ENCODE peak calls at places on chromosomes 13 and 19, in seven cellular contexts. One of them, this sample, is unnamed.
A peak's percentile ranks its signal among the peaks of the same experiment; 100 is the strongest.

GRCh38 chr13:94479559-94480095 is at the start of gene DCT:
- DNase-seq in progenitor cell of endocrine pancreas: no peak
- DNase-seq in CD4-positive, alpha-beta T cell: no peak
- DNase-seq in PC-9: no peak
- DNase-seq in GM10248: no peak
- DNase-seq in HFF-Myc: no peak
- DNase-seq in HCT116: no peak
- DNase-seq in this sample: no peak

GRCh38 chr13:32737111-32737571 is 150.9 kb downstream of the PDS5B start:
- DNase-seq in progenitor cell of endocrine pancreas: no peak
- DNase-seq in CD4-positive, alpha-beta T cell: no peak
- DNase-seq in PC-9: no peak
- DNase-seq in GM10248: peak; percentile 26
- DNase-seq in HFF-Myc: no peak
- DNase-seq in HCT116: no peak
- DNase-seq in this sample: peak; percentile 29

GRCh38 chr19:45322311-45322710 is 364 bp downstream of the CKM start:
- DNase-seq in progenitor cell of endocrine pancreas: no peak
- DNase-seq in CD4-positive, alpha-beta T cell: no peak
- DNase-seq in PC-9: no peak
- DNase-seq in GM10248: no peak
- DNase-seq in HFF-Myc: no peak
- DNase-seq in HCT116: no peak
- DNase-seq in this sample: no peak

GRCh38 chr19:6473652-6474051 is 7.9 kb downstream of the DENND1C start:
- DNase-seq in progenitor cell of endocrine pancreas: no peak
- DNase-seq in CD4-positive, alpha-beta T cell: no peak
- DNase-seq in PC-9: peak; percentile 43
- DNase-seq in GM10248: no peak
- DNase-seq in HFF-Myc: no peak
- DNase-seq in HCT116: no peak
- DNase-seq in this sample: no peak

GRCh38 chr13:80508031-80508430 is 167.1 kb upstream of the SPRY2 start:
- DNase-seq in progenitor cell of endocrine pancreas: no peak
- DNase-seq in CD4-positive, alpha-beta T cell: no peak
- DNase-seq in PC-9: no peak
- DNase-seq in GM10248: no peak
- DNase-seq in HFF-Myc: no peak
- DNase-seq in HCT116: no peak
- DNase-seq in this sample: no peak

GRCh38 chr19:35363711-35364425 is 5.6 kb downstream of the FFAR3 start:
- DNase-seq in progenitor cell of endocrine pancreas: no peak
- DNase-seq in CD4-positive, alpha-beta T cell: no peak
- DNase-seq in PC-9: no peak
- DNase-seq in GM10248: no peak
- DNase-seq in HFF-Myc: no peak
- DNase-seq in HCT116: no peak
- DNase-seq in this sample: no peak

GRCh38 chr19:55877211-55877610 is 40.9 kb downstream of the NLRP4 start:
- DNase-seq in progenitor cell of endocrine pancreas: no peak
- DNase-seq in CD4-positive, alpha-beta T cell: no peak
- DNase-seq in PC-9: no peak
- DNase-seq in GM10248: no peak
- DNase-seq in HFF-Myc: no peak
- DNase-seq in HCT116: no peak
- DNase-seq in this sample: no peak

GRCh38 chr19:52942371-52943133 is 19.3 kb upstream of the ZNF888 start:
- DNase-seq in progenitor cell of endocrine pancreas: peak; percentile 93
- DNase-seq in CD4-positive, alpha-beta T cell: peak; percentile 94
- DNase-seq in PC-9: peak; percentile 81
- DNase-seq in GM10248: peak; percentile 96
- DNase-seq in HFF-Myc: no peak
- DNase-seq in HCT116: peak; percentile 59
- DNase-seq in this sample: peak; percentile 94

GRCh38 chr13:44191504-44192171 is 182.0 kb upstream of the SERP2 start:
- DNase-seq in progenitor cell of endocrine pancreas: no peak
- DNase-seq in CD4-positive, alpha-beta T cell: peak; percentile 16
- DNase-seq in PC-9: no peak
- DNase-seq in GM10248: no peak
- DNase-seq in HFF-Myc: peak; percentile 83
- DNase-seq in HCT116: peak; percentile 81
- DNase-seq in this sample: peak; percentile 19

GRCh38 chr13:86562876-86563275 is 763.7 kb upstream of the SLITRK6 start:
- DNase-seq in progenitor cell of endocrine pancreas: no peak
- DNase-seq in CD4-positive, alpha-beta T cell: no peak
- DNase-seq in PC-9: no peak
- DNase-seq in GM10248: no peak
- DNase-seq in HFF-Myc: no peak
- DNase-seq in HCT116: no peak
- DNase-seq in this sample: no peak

GRCh38 chr13:30698023-30698422 is 37.3 kb upstream of the ALOX5AP start:
- DNase-seq in progenitor cell of endocrine pancreas: no peak
- DNase-seq in CD4-positive, alpha-beta T cell: no peak
- DNase-seq in PC-9: no peak
- DNase-seq in GM10248: no peak
- DNase-seq in HFF-Myc: no peak
- DNase-seq in HCT116: no peak
- DNase-seq in this sample: no peak

GRCh38 chr19:14763497-14764145 is 14.7 kb downstream of the ADGRE2 start:
- DNase-seq in progenitor cell of endocrine pancreas: no peak
- DNase-seq in CD4-positive, alpha-beta T cell: no peak
- DNase-seq in PC-9: no peak
- DNase-seq in GM10248: no peak
- DNase-seq in HFF-Myc: no peak
- DNase-seq in HCT116: no peak
- DNase-seq in this sample: no peak

GRCh38 chr13:70960841-70961443 is 852.7 kb upstream of the KLHL1 start:
- DNase-seq in progenitor cell of endocrine pancreas: no peak
- DNase-seq in CD4-positive, alpha-beta T cell: no peak
- DNase-seq in PC-9: no peak
- DNase-seq in GM10248: no peak
- DNase-seq in HFF-Myc: peak; percentile 5
- DNase-seq in HCT116: no peak
- DNase-seq in this sample: peak; percentile 11

GRCh38 chr19:16076958-16077611 is 790 bp downstream of the TPM4 start:
- DNase-seq in progenitor cell of endocrine pancreas: no peak
- DNase-seq in CD4-positive, alpha-beta T cell: no peak
- DNase-seq in PC-9: no peak
- DNase-seq in GM10248: no peak
- DNase-seq in HFF-Myc: no peak
- DNase-seq in HCT116: no peak
- DNase-seq in this sample: no peak

GRCh38 chr19:2811735-2812413 is 7.8 kb upstream of the ZNF554 start:
- DNase-seq in progenitor cell of endocrine pancreas: no peak
- DNase-seq in CD4-positive, alpha-beta T cell: no peak
- DNase-seq in PC-9: no peak
- DNase-seq in GM10248: no peak
- DNase-seq in HFF-Myc: no peak
- DNase-seq in HCT116: no peak
- DNase-seq in this sample: no peak

GRCh38 chr19:34580055-34580336 is 97.0 kb downstream of the SCGB2B2 start:
- DNase-seq in progenitor cell of endocrine pancreas: no peak
- DNase-seq in CD4-positive, alpha-beta T cell: no peak
- DNase-seq in PC-9: no peak
- DNase-seq in GM10248: no peak
- DNase-seq in HFF-Myc: no peak
- DNase-seq in HCT116: no peak
- DNase-seq in this sample: no peak

GRCh38 chr13:100854091-100854490 is 179.5 kb upstream of the TMTC4 start:
- DNase-seq in progenitor cell of endocrine pancreas: no peak
- DNase-seq in CD4-positive, alpha-beta T cell: no peak
- DNase-seq in PC-9: no peak
- DNase-seq in GM10248: no peak
- DNase-seq in HFF-Myc: no peak
- DNase-seq in HCT116: no peak
- DNase-seq in this sample: no peak

GRCh38 chr13:98643479-98643878 is 66.6 kb upstream of the STK24 start:
- DNase-seq in progenitor cell of endocrine pancreas: no peak
- DNase-seq in CD4-positive, alpha-beta T cell: no peak
- DNase-seq in PC-9: no peak
- DNase-seq in GM10248: no peak
- DNase-seq in HFF-Myc: no peak
- DNase-seq in HCT116: no peak
- DNase-seq in this sample: no peak

GRCh38 chr19:48325265-48325910 is at the start of gene EMP3:
- DNase-seq in progenitor cell of endocrine pancreas: no peak
- DNase-seq in CD4-positive, alpha-beta T cell: peak; percentile 85
- DNase-seq in PC-9: no peak
- DNase-seq in GM10248: peak; percentile 73
- DNase-seq in HFF-Myc: peak; percentile 70
- DNase-seq in HCT116: peak; percentile 63
- DNase-seq in this sample: peak; percentile 76

GRCh38 chr19:48321372-48321621 is 4.1 kb upstream of the EMP3 start:
- DNase-seq in progenitor cell of endocrine pancreas: peak; percentile 91
- DNase-seq in CD4-positive, alpha-beta T cell: peak; percentile 94
- DNase-seq in PC-9: peak; percentile 90
- DNase-seq in GM10248: peak; percentile 98
- DNase-seq in HFF-Myc: peak; percentile 72
- DNase-seq in HCT116: peak; percentile 95
- DNase-seq in this sample: peak; percentile 97

GRCh38 chr19:48318286-48318987 is 6.9 kb upstream of the EMP3 start:
- DNase-seq in progenitor cell of endocrine pancreas: no peak
- DNase-seq in CD4-positive, alpha-beta T cell: no peak
- DNase-seq in PC-9: no peak
- DNase-seq in GM10248: no peak
- DNase-seq in HFF-Myc: no peak
- DNase-seq in HCT116: no peak
- DNase-seq in this sample: no peak

GRCh38 chr19:48319647-48320537 is 5.5 kb upstream of the EMP3 start:
- DNase-seq in progenitor cell of endocrine pancreas: peak; percentile 59
- DNase-seq in CD4-positive, alpha-beta T cell: peak; percentile 73
- DNase-seq in PC-9: peak; percentile 57
- DNase-seq in GM10248: peak; percentile 67
- DNase-seq in HFF-Myc: no peak
- DNase-seq in HCT116: peak; percentile 66
- DNase-seq in this sample: peak; percentile 61

GRCh38 chr19:48321622-48322591 is 3.4 kb upstream of the EMP3 start:
- DNase-seq in progenitor cell of endocrine pancreas: peak; percentile 96
- DNase-seq in CD4-positive, alpha-beta T cell: peak; percentile 100
- DNase-seq in PC-9: peak; percentile 91
- DNase-seq in GM10248: peak; percentile 95
- DNase-seq in HFF-Myc: peak; percentile 89
- DNase-seq in HCT116: peak; percentile 94
- DNase-seq in this sample: peak; percentile 94
- TF ChIP-seq CTCF in progenitor cell of endocrine pancreas: peak; percentile 32
- TF ChIP-seq CTCF in CD4-positive, alpha-beta T cell: no peak
- TF ChIP-seq CTCF in PC-9: peak; percentile 32
- TF ChIP-seq CTCF in GM10248: no peak
- TF ChIP-seq CTCF in HFF-Myc: no peak
- TF ChIP-seq CTCF in HCT116: peak; percentile 8
- TF ChIP-seq CTCF in this sample: no peak

GRCh38 chr19:39660661-39661060 is 4.9 kb downstream of the LGALS16 start:
- DNase-seq in progenitor cell of endocrine pancreas: no peak
- DNase-seq in CD4-positive, alpha-beta T cell: no peak
- DNase-seq in PC-9: no peak
- DNase-seq in GM10248: no peak
- DNase-seq in HFF-Myc: no peak
- DNase-seq in HCT116: no peak
- DNase-seq in this sample: no peak

GRCh38 chr19:39659791-39660190 is 4.1 kb downstream of the LGALS16 start:
- DNase-seq in progenitor cell of endocrine pancreas: no peak
- DNase-seq in CD4-positive, alpha-beta T cell: no peak
- DNase-seq in PC-9: no peak
- DNase-seq in GM10248: no peak
- DNase-seq in HFF-Myc: no peak
- DNase-seq in HCT116: no peak
- DNase-seq in this sample: no peak

GRCh38 chr19:39655613-39656012 is at the start of gene LGALS16:
- DNase-seq in progenitor cell of endocrine pancreas: no peak
- DNase-seq in CD4-positive, alpha-beta T cell: no peak
- DNase-seq in PC-9: no peak
- DNase-seq in GM10248: no peak
- DNase-seq in HFF-Myc: no peak
- DNase-seq in HCT116: no peak
- DNase-seq in this sample: no peak

DNA sequence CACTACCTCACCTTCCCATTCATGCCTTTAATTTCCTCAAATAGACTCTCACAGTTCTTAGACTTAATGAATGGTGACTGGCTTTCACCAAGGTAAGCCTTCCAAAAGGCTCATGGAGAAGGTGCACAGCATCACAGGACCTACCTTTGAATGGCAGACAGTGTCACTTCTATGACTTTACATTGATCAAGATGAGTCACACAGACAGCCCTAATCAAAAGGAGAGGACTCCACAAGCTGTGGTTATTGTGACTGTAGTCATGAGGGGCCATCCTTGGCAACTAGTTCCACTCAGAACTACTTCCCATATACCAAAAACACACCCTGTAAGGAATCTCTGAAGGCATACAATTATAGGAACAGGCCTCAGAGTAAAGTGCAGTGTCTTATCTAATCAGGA is 5.9 kb downstream of the LGALS16 start:
- DNase-seq in progenitor cell of endocrine pancreas: no peak
- DNase-seq in CD4-positive, alpha-beta T cell: no peak
- DNase-seq in PC-9: no peak
- DNase-seq in GM10248: no peak
- DNase-seq in HFF-Myc: no peak
- DNase-seq in HCT116: no peak
- DNase-seq in this sample: no peak
- TF ChIP-seq CTCF in progenitor cell of endocrine pancreas: no peak
- TF ChIP-seq CTCF in CD4-positive, alpha-beta T cell: no peak
- TF ChIP-seq CTCF in PC-9: no peak
- TF ChIP-seq CTCF in GM10248: no peak
- TF ChIP-seq CTCF in HFF-Myc: no peak
- TF ChIP-seq CTCF in HCT116: no peak
- TF ChIP-seq CTCF in this sample: no peak

GRCh38 chr19:47227347-47228167 is 3.4 kb downstream of the BBC3 start:
- DNase-seq in progenitor cell of endocrine pancreas: peak; percentile 59
- DNase-seq in CD4-positive, alpha-beta T cell: peak; percentile 23
- DNase-seq in PC-9: peak; percentile 86
- DNase-seq in GM10248: peak; percentile 82
- DNase-seq in HFF-Myc: peak; percentile 90
- DNase-seq in HCT116: peak; percentile 87
- DNase-seq in this sample: peak; percentile 89

GRCh38 chr19:47228937-47229673 is 1.9 kb downstream of the BBC3 start:
- DNase-seq in progenitor cell of endocrine pancreas: no peak
- DNase-seq in CD4-positive, alpha-beta T cell: peak; percentile 31
- DNase-seq in PC-9: peak; percentile 38
- DNase-seq in GM10248: no peak
- DNase-seq in HFF-Myc: no peak
- DNase-seq in HCT116: no peak
- DNase-seq in this sample: peak; percentile 28

GRCh38 chr19:47226426-47227346 is 4.3 kb downstream of the BBC3 start:
- DNase-seq in progenitor cell of endocrine pancreas: no peak
- DNase-seq in CD4-positive, alpha-beta T cell: peak; percentile 29
- DNase-seq in PC-9: peak; percentile 70
- DNase-seq in GM10248: peak; percentile 74
- DNase-seq in HFF-Myc: peak; percentile 53
- DNase-seq in HCT116: peak; percentile 76
- DNase-seq in this sample: peak; percentile 82

GRCh38 chr19:47228168-47228936 is 2.6 kb downstream of the BBC3 start:
- DNase-seq in progenitor cell of endocrine pancreas: peak; percentile 31
- DNase-seq in CD4-positive, alpha-beta T cell: peak; percentile 51
- DNase-seq in PC-9: peak; percentile 52
- DNase-seq in GM10248: no peak
- DNase-seq in HFF-Myc: no peak
- DNase-seq in HCT116: no peak
- DNase-seq in this sample: peak; percentile 66

GRCh38 chr19:47225746-47226425 is 5.1 kb downstream of the BBC3 start:
- DNase-seq in progenitor cell of endocrine pancreas: peak; percentile 86
- DNase-seq in CD4-positive, alpha-beta T cell: peak; percentile 87
- DNase-seq in PC-9: peak; percentile 64
- DNase-seq in GM10248: peak; percentile 94
- DNase-seq in HFF-Myc: no peak
- DNase-seq in HCT116: no peak
- DNase-seq in this sample: peak; percentile 98
- TF ChIP-seq CTCF in progenitor cell of endocrine pancreas: peak; percentile 49
- TF ChIP-seq CTCF in CD4-positive, alpha-beta T cell: no peak
- TF ChIP-seq CTCF in PC-9: no peak
- TF ChIP-seq CTCF in GM10248: peak; percentile 34
- TF ChIP-seq CTCF in HFF-Myc: no peak
- TF ChIP-seq CTCF in HCT116: no peak
- TF ChIP-seq CTCF in this sample: peak; percentile 40

GRCh38 chr19:51339687-51340656 is 2.0 kb downstream of the VSIG10L start:
- DNase-seq in progenitor cell of endocrine pancreas: peak; percentile 93
- DNase-seq in CD4-positive, alpha-beta T cell: peak; percentile 79
- DNase-seq in PC-9: peak; percentile 90
- DNase-seq in GM10248: peak; percentile 100
- DNase-seq in HFF-Myc: no peak
- DNase-seq in HCT116: peak; percentile 91
- DNase-seq in this sample: peak; percentile 100
- TF ChIP-seq CTCF in progenitor cell of endocrine pancreas: peak; percentile 35
- TF ChIP-seq CTCF in CD4-positive, alpha-beta T cell: no peak
- TF ChIP-seq CTCF in PC-9: no peak
- TF ChIP-seq CTCF in GM10248: peak; percentile 46
- TF ChIP-seq CTCF in HFF-Myc: no peak
- TF ChIP-seq CTCF in HCT116: peak; percentile 1
- TF ChIP-seq CTCF in this sample: peak; percentile 50